ENCODE peak calls at places on chromosome 15, in six cellular contexts. V is thoracic aorta, S is esophagus squamous epithelium, L is body of pancreas, E is sigmoid colon, M is NB4. T is an unnamed sample.

GRCh38 chr15:58346361-58346760 is 85.4 kb upstream of the LIPC start:
- DNase-seq in V (no peak), S (no peak), L (no peak), E (no peak), M (no peak), T (peak; percentile 49)

GRCh38 chr15:52392008-52392687 is 96.5 kb upstream of the MYO5C start:
- DNase-seq in V (no peak), S (no peak), L (no peak), E (no peak), M (no peak), T (peak; percentile 3)

GRCh38 chr15:88983861-88984429 is 70.8 kb upstream of the MFGE8 start:
- DNase-seq in V (no peak), S (no peak), L (no peak), E (no peak), M (no peak), T (no peak)

GRCh38 chr15:84697353-84697990 is 18.5 kb downstream of the SEC11A start:
- DNase-seq in V (no peak), S (no peak), L (no peak), E (no peak), M (no peak), T (no peak)

GRCh38 chr15:88604972-88605506 is 16.1 kb upstream of the AEN start:
- DNase-seq in V (no peak), S (no peak), L (no peak), E (no peak), M (no peak), T (no peak)

GRCh38 chr15:39621210-39621609 is 40.3 kb downstream of the THBS1 start:
- DNase-seq in V (no peak), S (no peak), L (no peak), E (no peak), M (no peak), T (peak; percentile 45)

GRCh38 chr15:72961326-72961725 is 90.9 kb upstream of the NEO1 start:
- DNase-seq in V (no peak), S (no peak), L (no peak), E (no peak), M (no peak), T (no peak)

GRCh38 chr15:38610748-38611147 is 46.1 kb upstream of the RASGRP1 start:
- DNase-seq in V (no peak), S (no peak), L (no peak), E (no peak), M (no peak), T (no peak)

GRCh38 chr15:77983708-77984445 is 93.6 kb downstream of the TBC1D2B start:
- DNase-seq in V (no peak), S (no peak), L (no peak), E (peak; percentile 62), M (no peak), T (no peak)

GRCh38 chr15:77014137-77015081 is 19.5 kb downstream of the PSTPIP1 start:
- DNase-seq in V (no peak), S (no peak), L (no peak), E (no peak), M (peak; percentile 92), T (no peak)

GRCh38 chr15:100918690-100919480 is at the start of gene LRRK1:
- DNase-seq in V (no peak), S (no peak), L (peak; percentile 48), E (no peak), M (peak; percentile 90), T (peak; percentile 41)

GRCh38 chr15:68055224-68055705 is 1.1 kb downstream of the PIAS1 start:
- DNase-seq in V (no peak), S (no peak), L (peak; percentile 26), E (no peak), M (peak; percentile 60), T (peak; percentile 51)

GRCh38 chr15:53000412-53000811 is 210.3 kb upstream of the ONECUT1 start:
- DNase-seq in V (no peak), S (no peak), L (no peak), E (no peak), M (no peak), T (no peak)

GRCh38 chr15:40565333-40566238 is 744 bp upstream of the CCDC32 start:
- DNase-seq in V (no peak), S (no peak), L (no peak), E (no peak), M (no peak), T (no peak)

GRCh38 chr15:76986743-76987142 is 8.2 kb upstream of the PSTPIP1 start:
- DNase-seq in V (no peak), S (no peak), L (no peak), E (no peak), M (peak; percentile 52), T (no peak)

GRCh38 chr15:44532689-44533088 is 4.3 kb upstream of the EIF3J start:
- DNase-seq in V (no peak), S (no peak), L (no peak), E (no peak), M (no peak), T (no peak)

GRCh38 chr15:75945953-75946352 is 42.3 kb downstream of the FBXO22 start:
- DNase-seq in V (no peak), S (no peak), L (no peak), E (no peak), M (peak; percentile 88), T (peak; percentile 45)

GRCh38 chr15:96209285-96209735 is 121.2 kb upstream of the NR2F2 start:
- DNase-seq in V (no peak), S (no peak), L (no peak), E (no peak), M (no peak), T (no peak)

GRCh38 chr15:99305761-99306505 is 54.7 kb downstream of the LRRC28 start:
- DNase-seq in V (peak; percentile 33), S (no peak), L (peak; percentile 41), E (no peak), M (no peak), T (peak; percentile 76)

GRCh38 chr15:95826388-95826781 is 504.1 kb upstream of the NR2F2 start:
- DNase-seq in V (no peak), S (no peak), L (no peak), E (no peak), M (no peak), T (no peak)

GRCh38 chr15:58498821-58499580 is 67.2 kb downstream of the LIPC start:
- DNase-seq in V (no peak), S (no peak), L (no peak), E (no peak), M (no peak), T (peak; percentile 66)

GRCh38 chr15:71110800-71111565 is 4.3 kb upstream of the THSD4 start:
- DNase-seq in V (no peak), S (no peak), L (no peak), E (no peak), M (no peak), T (no peak)

GRCh38 chr15:101063891-101064794 is 145.0 kb downstream of the LRRK1 start:
- DNase-seq in V (no peak), S (no peak), L (peak; percentile 41), E (peak; percentile 61), M (no peak), T (peak; percentile 29)

GRCh38 chr15:43383070-43383469 is 12.2 kb downstream of the TUBGCP4 start:
- DNase-seq in V (no peak), S (no peak), L (no peak), E (no peak), M (no peak), T (no peak)

GRCh38 chr15:101353240-101353639 is 58.2 kb upstream of the SNRPA1 start:
- DNase-seq in V (no peak), S (no peak), L (no peak), E (no peak), M (no peak), T (no peak)

GRCh38 chr15:28984421-28985375 is 98.9 kb downstream of the APBA2 start:
- DNase-seq in V (no peak), S (no peak), L (no peak), E (no peak), M (peak; percentile 26), T (peak; percentile 58)

GRCh38 chr15:58742424-58743160 is 6.9 kb downstream of the ADAM10 start:
- DNase-seq in V (no peak), S (no peak), L (no peak), E (no peak), M (no peak), T (peak; percentile 84)

GRCh38 chr15:66130496-66131014 is 123.0 kb downstream of the MEGF11 start:
- DNase-seq in V (no peak), S (no peak), L (no peak), E (no peak), M (no peak), T (no peak)
- TF ChIP-seq CTCF in V (no peak), S (no peak), L (no peak), E (no peak), M (no peak), T (no peak)

GRCh38 chr15:65211157-65211982 is at the start of gene CILP:
- DNase-seq in V (no peak), S (no peak), L (no peak), E (peak; percentile 85), M (no peak), T (peak; percentile 25)

GRCh38 chr15:65214010-65214409 is 2.7 kb upstream of the CILP start:
- DNase-seq in V (no peak), S (no peak), L (no peak), E (no peak), M (no peak), T (no peak)

GRCh38 chr15:65213241-65213640 is 2.0 kb upstream of the CILP start:
- DNase-seq in V (no peak), S (no peak), L (no peak), E (peak; percentile 63), M (no peak), T (no peak)

GRCh38 chr15:65209701-65210643 is 1.3 kb downstream of the CILP start:
- DNase-seq in V (no peak), S (no peak), L (no peak), E (peak; percentile 69), M (no peak), T (no peak)

GRCh38 chr15:65212097-65212496 is 824 bp upstream of the CILP start:
- DNase-seq in V (no peak), S (no peak), L (no peak), E (peak; percentile 36), M (peak; percentile 68), T (no peak)
- TF ChIP-seq CTCF in V (no peak), S (peak; percentile 20), L (no peak), E (no peak), M (peak; percentile 75), T (peak; percentile 41)

GRCh38 chr15:80979538-80980200 is 9.9 kb downstream of the MESD start:
- DNase-seq in V (no peak), S (no peak), L (no peak), E (no peak), M (no peak), T (no peak)

GRCh38 chr15:80982839-80983238 is 6.8 kb downstream of the MESD start:
- DNase-seq in V (no peak), S (no peak), L (no peak), E (no peak), M (no peak), T (no peak)

GRCh38 chr15:80984856-80985255 is 4.8 kb downstream of the MESD start:
- DNase-seq in V (no peak), S (no peak), L (no peak), E (no peak), M (peak; percentile 72), T (no peak)

GRCh38 chr15:80978685-80979084 is 10.9 kb downstream of the MESD start:
- DNase-seq in V (no peak), S (no peak), L (no peak), E (no peak), M (no peak), T (no peak)

GRCh38 chr15:80982205-80982604 is 7.4 kb downstream of the MESD start:
- DNase-seq in V (no peak), S (no peak), L (no peak), E (no peak), M (peak; percentile 38), T (no peak)
- TF ChIP-seq CTCF in V (no peak), S (no peak), L (no peak), E (no peak), M (no peak), T (no peak)

GRCh38 chr15:42284551-42284950 is 11.3 kb upstream of the TMEM87A start:
- DNase-seq in V (no peak), S (no peak), L (no peak), E (no peak), M (peak; percentile 69), T (no peak)
- TF ChIP-seq CTCF in V (no peak), S (no peak), L (no peak), E (no peak), M (no peak), T (no peak)

T was measured in fibroblast of pulmonary artery.